ENCODE peak calls at places on chromosomes 5 and 9, in seven cellular contexts. X is ovary; F is CD8-positive, alpha-beta T cell; H is PC-3; P is adrenal gland; T is IMR-90; J is heart right ventricle. M is an unnamed sample.
A peak's percentile ranks its signal among the peaks of the same experiment; 100 is the strongest.

GRCh38 chr9:36991516-36992134 is 42.4 kb downstream of the PAX5 start:
- DNase-seq in X (no peak), F (no peak), H (peak; percentile 60), P (no peak), T (no peak), J (no peak), M (peak; percentile 78)

GRCh38 chr5:55960779-55961178 is 34.0 kb downstream of the IL6ST start:
- DNase-seq in X (no peak), F (no peak), H (no peak), P (no peak), T (no peak), J (no peak), M (no peak)

GRCh38 chr9:13919386-13919785 is 394.6 kb downstream of the NFIB start:
- DNase-seq in X (no peak), F (no peak), H (no peak), P (no peak), T (no peak), J (no peak), M (no peak)

GRCh38 chr5:100614308-100614707 is 79.1 kb downstream of the FAM174A start:
- DNase-seq in X (no peak), F (no peak), H (no peak), P (no peak), T (no peak), J (no peak), M (no peak)

GRCh38 chr9:8401961-8402701 is 602.6 kb upstream of the DMAC1 start:
- DNase-seq in X (no peak), F (no peak), H (no peak), P (no peak), T (no peak), J (no peak), M (no peak)

GRCh38 chr9:127945338-127945737 is 7.7 kb upstream of the DPM2 start:
- DNase-seq in X (no peak), F (no peak), H (no peak), P (no peak), T (no peak), J (peak; percentile 14), M (no peak)

GRCh38 chr5:123549256-123549904 is 37.4 kb downstream of the CSNK1G3 start:
- DNase-seq in X (no peak), F (peak; percentile 37), H (no peak), P (no peak), T (no peak), J (no peak), M (peak; percentile 91)

GRCh38 chr9:137095664-137096517 is 9.1 kb downstream of the MAN1B1 start:
- DNase-seq in X (no peak), F (peak; percentile 73), H (no peak), P (no peak), T (no peak), J (no peak), M (peak; percentile 86)

GRCh38 chr9:69036319-69036718 is 767 bp downstream of the FXN start:
- DNase-seq in X (no peak), F (no peak), H (peak; percentile 3), P (peak; percentile 61), T (peak; percentile 13), J (no peak), M (peak; percentile 45)

GRCh38 chr5:127757576-127757975 is 54.4 kb downstream of the CCDC192 start:
- DNase-seq in X (no peak), F (no peak), H (peak; percentile 78), P (peak; percentile 52), T (peak; percentile 65), J (no peak), M (peak; percentile 46)

GRCh38 chr9:73684601-73685000 is 532.9 kb downstream of the ANXA1 start:
- DNase-seq in X (no peak), F (no peak), H (peak; percentile 74), P (no peak), T (no peak), J (no peak), M (peak; percentile 2)

GRCh38 chr9:81371824-81372223 is 317.5 kb downstream of the TLE1 start:
- DNase-seq in X (no peak), F (no peak), H (no peak), P (no peak), T (no peak), J (no peak), M (no peak)

GRCh38 chr9:79572032-79572890 is 496 bp downstream of the TLE4 start:
- DNase-seq in X (peak; percentile 40), F (peak; percentile 21), H (peak; percentile 39), P (peak; percentile 40), T (peak; percentile 40), J (peak; percentile 54), M (peak; percentile 61)

GRCh38 chr5:1116977-1117376 is 5.1 kb upstream of the SLC12A7 start:
- DNase-seq in X (no peak), F (no peak), H (no peak), P (no peak), T (no peak), J (no peak), M (no peak)

GRCh38 chr5:37665889-37666288 is 174.0 kb downstream of the GDNF start:
- DNase-seq in X (peak; percentile 43), F (no peak), H (no peak), P (peak; percentile 92), T (no peak), J (peak; percentile 59), M (no peak)

GRCh38 chr5:50966986-50967385 is 300.5 kb downstream of the PARP8 start:
- DNase-seq in X (no peak), F (no peak), H (no peak), P (no peak), T (no peak), J (no peak), M (no peak)

GRCh38 chr5:39211773-39212172 is 7.6 kb downstream of the FYB1 start:
- DNase-seq in X (no peak), F (no peak), H (no peak), P (no peak), T (no peak), J (no peak), M (peak; percentile 22)

GRCh38 chr9:33157960-33158359 is 9.2 kb downstream of the B4GALT1 start:
- DNase-seq in X (no peak), F (no peak), H (no peak), P (no peak), T (no peak), J (no peak), M (no peak)

GRCh38 chr5:44646016-44646415 is 162.7 kb upstream of the MRPS30 start:
- DNase-seq in X (no peak), F (no peak), H (no peak), P (no peak), T (no peak), J (no peak), M (no peak)

GRCh38 chr5:170612256-170612656 is 108.4 kb downstream of the KCNIP1 start:
- DNase-seq in X (no peak), F (no peak), H (no peak), P (no peak), T (no peak), J (no peak), M (no peak)

GRCh38 chr9:82670000-82670399 is 392.9 kb downstream of the RASEF start:
- DNase-seq in X (no peak), F (no peak), H (no peak), P (no peak), T (no peak), J (no peak), M (no peak)

GRCh38 chr5:109964136-109964535 is 274.4 kb downstream of the MAN2A1 start:
- DNase-seq in X (no peak), F (no peak), H (peak; percentile 37), P (no peak), T (no peak), J (no peak), M (no peak)

GRCh38 chr5:19853616-19854240 is 134.3 kb downstream of the CDH18 start:
- DNase-seq in X (no peak), F (no peak), H (peak; percentile 63), P (no peak), T (peak; percentile 74), J (no peak), M (no peak)

GRCh38 chr5:124951105-124951504 is 204.7 kb upstream of the ZNF608 start:
- DNase-seq in X (no peak), F (no peak), H (no peak), P (no peak), T (no peak), J (no peak), M (peak; percentile 9)

GRCh38 chr9:5553211-5553610 is 42.9 kb downstream of the PDCD1LG2 start:
- DNase-seq in X (no peak), F (no peak), H (no peak), P (no peak), T (peak; percentile 89), J (no peak), M (no peak)

GRCh38 chr9:34809504-34810186 is 99.7 kb upstream of the CCL21 start:
- DNase-seq in X (no peak), F (no peak), H (no peak), P (no peak), T (peak; percentile 0), J (peak; percentile 22), M (no peak)

GRCh38 chr9:73869261-73869660 is 627.9 kb upstream of the RORB start:
- DNase-seq in X (no peak), F (peak; percentile 1), H (peak; percentile 69), P (no peak), T (no peak), J (no peak), M (peak; percentile 80)

GRCh38 chr5:153158608-153159007 is 331.9 kb upstream of the GRIA1 start:
- DNase-seq in X (no peak), F (no peak), H (no peak), P (no peak), T (no peak), J (no peak), M (no peak)
- TF ChIP-seq CTCF in X (no peak), F (no peak), H (no peak), P (no peak), T (no peak), J (no peak), M (no peak)

DNA sequence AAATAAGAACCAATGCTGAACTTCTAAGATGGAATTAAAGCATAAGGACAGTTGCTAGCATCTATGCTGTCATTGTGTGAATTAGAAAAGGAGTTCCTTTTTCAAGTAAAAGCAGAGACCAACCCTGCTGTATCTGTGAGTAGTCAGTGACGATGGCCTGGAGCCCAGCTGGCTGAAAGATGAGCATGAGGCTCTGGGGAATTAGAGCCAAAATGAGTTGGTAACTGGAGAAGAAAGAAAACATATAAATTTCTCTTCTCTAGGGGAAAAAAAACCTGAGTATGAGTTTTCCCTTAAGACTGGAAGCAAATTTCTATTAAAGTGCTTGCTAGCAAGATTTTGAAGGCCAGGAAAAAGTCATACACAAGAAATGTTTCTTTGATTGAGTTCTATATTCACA is 1.6 kb upstream of the SPZ1 start:
- DNase-seq in X (no peak), F (no peak), H (no peak), P (peak; percentile 22), T (peak; percentile 28), J (no peak), M (no peak)
- H3K4me3 ChIP-seq in X (no peak overlapping the region), F (no peak overlapping the region), H (no peak overlapping the region), P (no peak overlapping the region), T (no peak overlapping the region), J (no peak overlapping the region), M (no peak overlapping the region)

GRCh38 chr5:65213921-65214525 is 267.7 kb downstream of the ADAMTS6 start:
- DNase-seq in X (no peak), F (no peak), H (peak; percentile 45), P (peak; percentile 15), T (peak; percentile 39), J (no peak), M (peak; percentile 17)
- TF ChIP-seq CTCF in X (no peak), F (no peak), H (peak; percentile 58), P (peak; percentile 44), T (peak; percentile 41), J (peak; percentile 47), M (peak; percentile 35)

DNA sequence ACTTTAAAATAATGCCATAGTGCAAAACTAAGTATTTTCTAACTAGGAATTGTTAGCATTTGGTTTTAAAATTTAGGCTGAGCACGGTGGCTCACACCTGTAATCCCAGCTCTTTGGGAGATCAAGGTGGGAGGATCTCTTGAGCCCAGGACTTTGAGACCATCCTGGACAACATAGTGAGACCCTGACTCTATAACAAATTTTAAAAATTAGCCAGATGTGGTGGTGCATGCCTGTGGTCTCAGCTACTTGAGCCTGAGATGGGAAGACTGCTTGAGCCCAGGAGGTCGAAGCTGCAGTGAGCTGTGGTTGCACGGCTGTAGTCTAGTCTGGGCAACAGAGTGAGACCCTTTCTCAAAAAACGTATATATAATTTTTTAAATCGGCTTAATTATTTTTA is 4.9 kb downstream of the OTULIN start:
- DNase-seq in X (no peak), F (no peak), H (no peak), P (no peak), T (no peak), J (no peak), M (no peak)
- H3K4me3 ChIP-seq in X (no peak overlapping the region), F (no peak overlapping the region), H (no peak overlapping the region), P (no peak overlapping the region), T (no peak overlapping the region), J (no peak overlapping the region), M (peak overlapping the region; percentile 66)